ENCODE peak calls at places on chromosomes 2 and 18, in ten cellular contexts. One of them, this sample, is unnamed.

GRCh38 chr2:167190053-167190452 is 301.8 kb downstream of the XIRP2 start:
- DNase-seq in activated T-helper 2 cell treated with anti-CD3 and anti-CD28 coated beads, Interferon-gamma antibody, Interleukin-2, Interleukin-4, amounts not matched to agents 10 μg/mL and 5 μg/mL and 100 μg/mL, durations not matched to agents 14 hours and 24 hours and 36 hours: no peak
- DNase-seq in DMS 273 treated with DMSO at 0.1 percent for 48 hours: no peak
- DNase-seq in AG10803: peak; percentile 37
- DNase-seq in GM04504: no peak
- DNase-seq in occipital lobe: no peak
- DNase-seq in activated CD8-positive, alpha-beta T cell treated with anti-CD3 and anti-CD28 coated beads for 36 hours: no peak
- DNase-seq in glomerular endothelial cell: no peak
- DNase-seq in HEK293T: no peak
- DNase-seq in T-helper 22 cell: no peak
- DNase-seq in this sample: no peak

GRCh38 chr2:98355881-98356280 is 9.6 kb downstream of the CNGA3 start:
- DNase-seq in AG10803: no peak
- DNase-seq in activated T-helper 2 cell treated with anti-CD3 and anti-CD28 coated beads, Interferon-gamma antibody, Interleukin-2, Interleukin-4, amounts not matched to agents 10 μg/mL and 5 μg/mL and 100 μg/mL, durations not matched to agents 14 hours and 24 hours and 36 hours: no peak
- DNase-seq in GM04504: no peak
- DNase-seq in HEK293T: no peak
- DNase-seq in T-helper 22 cell: no peak
- DNase-seq in occipital lobe: no peak
- DNase-seq in DMS 273 treated with DMSO at 0.1 percent for 48 hours: no peak
- DNase-seq in glomerular endothelial cell: no peak
- DNase-seq in activated CD8-positive, alpha-beta T cell treated with anti-CD3 and anti-CD28 coated beads for 36 hours: no peak
- DNase-seq in this sample: no peak

GRCh38 chr2:237097911-237098702 is 12.4 kb downstream of the COPS8 start:
- DNase-seq in glomerular endothelial cell: no peak
- DNase-seq in GM04504: peak; percentile 85
- DNase-seq in AG10803: peak; percentile 88
- DNase-seq in DMS 273 treated with DMSO at 0.1 percent for 48 hours: no peak
- DNase-seq in occipital lobe: no peak
- DNase-seq in activated CD8-positive, alpha-beta T cell treated with anti-CD3 and anti-CD28 coated beads for 36 hours: no peak
- DNase-seq in T-helper 22 cell: no peak
- DNase-seq in activated T-helper 2 cell treated with anti-CD3 and anti-CD28 coated beads, Interferon-gamma antibody, Interleukin-2, Interleukin-4, amounts not matched to agents 10 μg/mL and 5 μg/mL and 100 μg/mL, durations not matched to agents 14 hours and 24 hours and 36 hours: no peak
- DNase-seq in HEK293T: no peak
- DNase-seq in this sample: no peak

GRCh38 chr2:121195036-121195435 is 90.0 kb downstream of the TFCP2L1 start:
- DNase-seq in DMS 273 treated with DMSO at 0.1 percent for 48 hours: no peak
- DNase-seq in activated T-helper 2 cell treated with anti-CD3 and anti-CD28 coated beads, Interferon-gamma antibody, Interleukin-2, Interleukin-4, amounts not matched to agents 10 μg/mL and 5 μg/mL and 100 μg/mL, durations not matched to agents 14 hours and 24 hours and 36 hours: no peak
- DNase-seq in activated CD8-positive, alpha-beta T cell treated with anti-CD3 and anti-CD28 coated beads for 36 hours: no peak
- DNase-seq in T-helper 22 cell: no peak
- DNase-seq in glomerular endothelial cell: no peak
- DNase-seq in HEK293T: no peak
- DNase-seq in occipital lobe: no peak
- DNase-seq in AG10803: no peak
- DNase-seq in GM04504: no peak
- DNase-seq in this sample: no peak

GRCh38 chr2:191835539-191836350 is 11.1 kb downstream of the CAVIN2 start:
- DNase-seq in GM04504: no peak
- DNase-seq in HEK293T: no peak
- DNase-seq in activated CD8-positive, alpha-beta T cell treated with anti-CD3 and anti-CD28 coated beads for 36 hours: no peak
- DNase-seq in glomerular endothelial cell: no peak
- DNase-seq in T-helper 22 cell: no peak
- DNase-seq in AG10803: no peak
- DNase-seq in activated T-helper 2 cell treated with anti-CD3 and anti-CD28 coated beads, Interferon-gamma antibody, Interleukin-2, Interleukin-4, amounts not matched to agents 10 μg/mL and 5 μg/mL and 100 μg/mL, durations not matched to agents 14 hours and 24 hours and 36 hours: no peak
- DNase-seq in DMS 273 treated with DMSO at 0.1 percent for 48 hours: no peak
- DNase-seq in occipital lobe: no peak
- DNase-seq in this sample: no peak

GRCh38 chr2:151159109-151159690 is 102.5 kb downstream of the RBM43 start:
- DNase-seq in activated T-helper 2 cell treated with anti-CD3 and anti-CD28 coated beads, Interferon-gamma antibody, Interleukin-2, Interleukin-4, amounts not matched to agents 10 μg/mL and 5 μg/mL and 100 μg/mL, durations not matched to agents 14 hours and 24 hours and 36 hours: no peak
- DNase-seq in occipital lobe: no peak
- DNase-seq in activated CD8-positive, alpha-beta T cell treated with anti-CD3 and anti-CD28 coated beads for 36 hours: no peak
- DNase-seq in GM04504: no peak
- DNase-seq in HEK293T: no peak
- DNase-seq in DMS 273 treated with DMSO at 0.1 percent for 48 hours: no peak
- DNase-seq in glomerular endothelial cell: no peak
- DNase-seq in T-helper 22 cell: no peak
- DNase-seq in AG10803: no peak
- DNase-seq in this sample: no peak

GRCh38 chr2:34652636-34653035 is 1053.5 kb upstream of the FAM98A start:
- DNase-seq in GM04504: no peak
- DNase-seq in activated CD8-positive, alpha-beta T cell treated with anti-CD3 and anti-CD28 coated beads for 36 hours: no peak
- DNase-seq in occipital lobe: no peak
- DNase-seq in glomerular endothelial cell: no peak
- DNase-seq in HEK293T: no peak
- DNase-seq in T-helper 22 cell: no peak
- DNase-seq in AG10803: no peak
- DNase-seq in DMS 273 treated with DMSO at 0.1 percent for 48 hours: no peak
- DNase-seq in activated T-helper 2 cell treated with anti-CD3 and anti-CD28 coated beads, Interferon-gamma antibody, Interleukin-2, Interleukin-4, amounts not matched to agents 10 μg/mL and 5 μg/mL and 100 μg/mL, durations not matched to agents 14 hours and 24 hours and 36 hours: no peak
- DNase-seq in this sample: no peak

GRCh38 chr18:59024829-59025228 is 114.9 kb upstream of the SEC11C start:
- DNase-seq in occipital lobe: no peak
- DNase-seq in activated CD8-positive, alpha-beta T cell treated with anti-CD3 and anti-CD28 coated beads for 36 hours: no peak
- DNase-seq in glomerular endothelial cell: no peak
- DNase-seq in T-helper 22 cell: no peak
- DNase-seq in GM04504: no peak
- DNase-seq in AG10803: peak; percentile 54
- DNase-seq in HEK293T: no peak
- DNase-seq in DMS 273 treated with DMSO at 0.1 percent for 48 hours: no peak
- DNase-seq in activated T-helper 2 cell treated with anti-CD3 and anti-CD28 coated beads, Interferon-gamma antibody, Interleukin-2, Interleukin-4, amounts not matched to agents 10 μg/mL and 5 μg/mL and 100 μg/mL, durations not matched to agents 14 hours and 24 hours and 36 hours: no peak
- DNase-seq in this sample: no peak

GRCh38 chr2:219951111-219951510 is 323.7 kb downstream of the SLC4A3 start:
- DNase-seq in activated T-helper 2 cell treated with anti-CD3 and anti-CD28 coated beads, Interferon-gamma antibody, Interleukin-2, Interleukin-4, amounts not matched to agents 10 μg/mL and 5 μg/mL and 100 μg/mL, durations not matched to agents 14 hours and 24 hours and 36 hours: no peak
- DNase-seq in HEK293T: no peak
- DNase-seq in activated CD8-positive, alpha-beta T cell treated with anti-CD3 and anti-CD28 coated beads for 36 hours: no peak
- DNase-seq in AG10803: no peak
- DNase-seq in T-helper 22 cell: no peak
- DNase-seq in GM04504: no peak
- DNase-seq in DMS 273 treated with DMSO at 0.1 percent for 48 hours: no peak
- DNase-seq in occipital lobe: no peak
- DNase-seq in glomerular endothelial cell: no peak
- DNase-seq in this sample: no peak

This sample was measured in CD4-positive, CD25-positive, alpha-beta regulatory T cell.